ENCODE peak calls at places on chromosomes 5 and 9, in four cellular contexts. H is CD8-positive, alpha-beta T cell; X is heart right ventricle; F is MM.1S. M is an unnamed sample.

GRCh38 chr5:95895771-95896170 is 65.9 kb downstream of the ELL2 start:
- DNase-seq in H (no peak), X (no peak), F (no peak), M (no peak)

GRCh38 chr5:125026900-125027731 is 280.7 kb upstream of the ZNF608 start:
- DNase-seq in H (no peak), X (no peak), F (no peak), M (no peak)

GRCh38 chr5:128290152-128290858 is 206.7 kb downstream of the SLC12A2 start:
- DNase-seq in H (no peak), X (no peak), F (no peak), M (no peak)

GRCh38 chr5:43279548-43280274 is 33.5 kb downstream of the HMGCS1 start:
- DNase-seq in H (no peak), X (no peak), F (no peak), M (no peak)

GRCh38 chr5:165139730-165140129 is 1634.3 kb downstream of the MAT2B start:
- DNase-seq in H (no peak), X (no peak), F (no peak), M (no peak)

GRCh38 chr5:132764671-132765070 is 12.4 kb downstream of the SEPTIN8 start:
- DNase-seq in H (no peak), X (no peak), F (no peak), M (no peak)

GRCh38 chr5:140672455-140673186 is 755 bp downstream of the DND1 start:
- DNase-seq in H (no peak), X (peak; percentile 28), F (no peak), M (no peak)

GRCh38 chr5:178232124-178232919 is at the start of gene PHYKPL:
- DNase-seq in H (peak; percentile 83), X (peak; percentile 80), F (peak; percentile 69), M (peak; percentile 55)

GRCh38 chr9:90999425-91000397 is 198.1 kb downstream of the SYK start:
- DNase-seq in H (no peak), X (no peak), F (no peak), M (no peak)

GRCh38 chr9:117034862-117035261 is 347.8 kb downstream of the TRIM32 start:
- DNase-seq in H (no peak), X (no peak), F (peak; percentile 24), M (no peak)

GRCh38 chr5:26805076-26805475 is 233.3 kb downstream of the CDH9 start:
- DNase-seq in H (no peak), X (no peak), F (no peak), M (no peak)

GRCh38 chr5:23223846-23224245 is 283.6 kb upstream of the PRDM9 start:
- DNase-seq in H (no peak), X (no peak), F (no peak), M (no peak)

GRCh38 chr9:113594484-113595299 is 131.2 kb downstream of the RGS3 start:
- DNase-seq in H (no peak), X (no peak), F (no peak), M (no peak)

GRCh38 chr5:176608937-176609723 is 826 bp downstream of the GPRIN1 start:
- DNase-seq in H (no peak), X (no peak), F (no peak), M (no peak)

GRCh38 chr9:121277518-121278275 is 9.7 kb downstream of the GSN start:
- DNase-seq in H (no peak), X (no peak), F (no peak), M (no peak)

GRCh38 chr5:110441035-110441434 is 285.4 kb downstream of the TMEM232 start:
- DNase-seq in H (no peak), X (no peak), F (peak; percentile 64), M (no peak)

GRCh38 chr5:83518676-83519075 is 47.1 kb downstream of the VCAN start:
- DNase-seq in H (no peak), X (no peak), F (no peak), M (no peak)

GRCh38 chr5:19564036-19564435 is 424.0 kb downstream of the CDH18 start:
- DNase-seq in H (no peak), X (no peak), F (no peak), M (no peak)

GRCh38 chr9:85142461-85143401 is 473.2 kb downstream of the NTRK2 start:
- DNase-seq in H (no peak), X (peak; percentile 15), F (peak; percentile 55), M (no peak)

GRCh38 chr5:172479034-172479783 is 24.9 kb upstream of the SH3PXD2B start:
- DNase-seq in H (peak; percentile 58), X (peak; percentile 83), F (peak; percentile 82), M (peak; percentile 32)

GRCh38 chr5:169707714-169708113 is 70.6 kb downstream of the DOCK2 start:
- DNase-seq in H (no peak), X (no peak), F (no peak), M (no peak)

GRCh38 chr9:7844283-7844682 is 44.7 kb upstream of the DMAC1 start:
- DNase-seq in H (no peak), X (no peak), F (no peak), M (no peak)

GRCh38 chr9:136075881-136076678 is 19.0 kb downstream of the NACC2 start:
- DNase-seq in H (no peak), X (no peak), F (no peak), M (no peak)

GRCh38 chr9:94588681-94589080 is 4.9 kb downstream of the FBP2 start:
- DNase-seq in H (no peak), X (no peak), F (no peak), M (no peak)

GRCh38 chr5:141094481-141095262 is at the start of gene PCDHB2:
- DNase-seq in H (no peak), X (no peak), F (peak; percentile 70), M (no peak)

GRCh38 chr5:89281211-89281610 is 398.2 kb upstream of the MEF2C start:
- DNase-seq in H (no peak), X (no peak), F (no peak), M (no peak)

GRCh38 chr5:159844725-159845124 is 71.6 kb upstream of the ADRA1B start:
- DNase-seq in H (no peak), X (no peak), F (no peak), M (no peak)

GRCh38 chr9:6955251-6955921 is 197.6 kb downstream of the KDM4C start:
- DNase-seq in H (no peak), X (no peak), F (no peak), M (no peak)

GRCh38 chr5:54867310-54867944 is 118.0 kb downstream of the ESM1 start:
- DNase-seq in H (no peak), X (no peak), F (peak; percentile 78), M (no peak)

GRCh38 chr5:5145651-5146529 is 5.8 kb downstream of the ADAMTS16 start:
- DNase-seq in H (no peak), X (no peak), F (no peak), M (no peak)

GRCh38 chr5:139774980-139775654 is 20.5 kb upstream of the PSD2 start:
- DNase-seq in H (peak; percentile 86), X (peak; percentile 81), F (peak; percentile 64), M (peak; percentile 68)

GRCh38 chr5:132408965-132409364 is 39.5 kb downstream of the SLC22A5 start:
- DNase-seq in H (no peak), X (no peak), F (no peak), M (no peak)

GRCh38 chr9:94269264-94269663 is 10.2 kb downstream of the ZNF169 start:
- DNase-seq in H (no peak), X (peak; percentile 13), F (no peak), M (no peak)

GRCh38 chr5:92560698-92561361 is 1020.2 kb downstream of the NR2F1-AS1 start:
- DNase-seq in H (no peak), X (no peak), F (no peak), M (no peak)

GRCh38 chr5:62206150-62206829 is 99.7 kb upstream of the KIF2A start:
- DNase-seq in H (no peak), X (no peak), F (no peak), M (no peak)

GRCh38 chr5:103079796-103080195 is 40.1 kb downstream of the GIN1 start:
- DNase-seq in H (no peak), X (no peak), F (no peak), M (no peak)
- H3K9me3 ChIP-seq in H (peaks cover 36% of the 10 kb centered on the region), X (peaks cover 5% of the 10 kb centered on the region), F (no peaks in the 10 kb centered on the region), M (peaks cover 16% of the 10 kb centered on the region)

GRCh38 chr5:25568989-25569625 is 924.3 kb upstream of the CDH10 start:
- DNase-seq in H (no peak), X (no peak), F (no peak), M (no peak)

GRCh38 chr5:25568294-25568693 is 923.5 kb upstream of the CDH10 start:
- DNase-seq in H (no peak), X (no peak), F (no peak), M (no peak)

GRCh38 chr5:25573691-25574090 is 928.9 kb upstream of the CDH10 start:
- DNase-seq in H (no peak), X (no peak), F (no peak), M (no peak)

GRCh38 chr5:25567881-25568280 is 923.1 kb upstream of the CDH10 start:
- DNase-seq in H (no peak), X (no peak), F (no peak), M (no peak)

GRCh38 chr5:25570067-25570583 is 925.3 kb upstream of the CDH10 start:
- DNase-seq in H (no peak), X (no peak), F (no peak), M (no peak)
- H3K9me3 ChIP-seq in H (no peaks in the 10 kb centered on the region), X (peaks cover 4% of the 10 kb centered on the region), F (no peaks in the 10 kb centered on the region), M (peaks cover 3% of the 10 kb centered on the region)

GRCh38 chr9:133942206-133942975 is 49.7 kb downstream of the VAV2 start:
- DNase-seq in H (no peak), X (no peak), F (no peak), M (no peak)
- H3K9me3 ChIP-seq in H (no peaks in the 10 kb centered on the region), X (no peaks in the 10 kb centered on the region), F (no peaks in the 10 kb centered on the region), M (no peaks in the 10 kb centered on the region)

DNA sequence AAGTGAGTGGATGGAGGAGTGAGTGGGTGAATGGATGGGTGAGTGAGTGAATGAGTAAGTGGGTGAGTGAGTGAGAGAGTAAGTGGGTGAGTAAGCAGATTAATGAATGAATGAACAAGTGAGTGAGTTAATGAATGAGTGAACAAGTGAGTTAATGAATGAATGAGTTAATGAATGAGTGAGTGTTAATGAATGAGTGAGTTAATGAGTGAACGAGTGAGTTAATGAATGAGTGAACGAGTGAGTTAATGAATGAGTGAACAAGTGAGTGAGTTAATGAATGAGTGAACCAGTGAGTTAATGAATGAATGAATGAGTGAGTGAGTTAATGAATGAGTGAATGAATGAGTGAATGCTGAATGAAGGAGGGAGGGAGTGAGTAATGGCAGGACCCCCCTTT is 26.4 kb downstream of the NKD2 start:
- DNase-seq in H (no peak), X (no peak), F (no peak), M (no peak)
- H3K9me3 ChIP-seq in H (no peaks in the 10 kb centered on the region), X (no peaks in the 10 kb centered on the region), F (no peaks in the 10 kb centered on the region), M (no peaks in the 10 kb centered on the region)

DNA sequence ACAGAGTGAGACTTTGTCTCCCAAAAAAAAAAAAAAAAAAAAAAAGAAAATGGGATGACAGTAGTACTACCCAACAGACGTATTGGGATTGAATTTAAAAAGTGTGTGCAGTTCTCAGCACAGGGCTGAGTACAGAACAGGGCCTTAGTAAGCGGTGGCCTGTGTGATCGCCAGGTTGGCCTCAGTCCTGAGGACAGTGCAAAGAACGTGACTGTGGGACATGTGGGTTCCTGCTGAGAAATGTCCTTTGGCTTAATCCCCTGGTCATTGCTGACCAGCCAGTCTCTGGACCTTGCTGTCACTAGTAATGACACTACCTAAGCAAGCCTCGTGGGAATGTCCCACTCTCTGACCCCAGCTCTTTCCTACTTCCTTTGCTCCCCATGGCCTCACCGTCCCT is 13.3 kb downstream of the GTF3C5 start:
- DNase-seq in H (no peak), X (no peak), F (no peak), M (no peak)
- H3K9me3 ChIP-seq in H (no peaks in the 10 kb centered on the region), X (no peaks in the 10 kb centered on the region), F (no peaks in the 10 kb centered on the region), M (no peaks in the 10 kb centered on the region)

GRCh38 chr9:38384990-38385848 is 7.3 kb upstream of the ALDH1B1 start:
- DNase-seq in H (no peak), X (no peak), F (no peak), M (no peak)
- H3K9me3 ChIP-seq in H (no peaks in the 10 kb centered on the region), X (peaks cover 5% of the 10 kb centered on the region), F (no peaks in the 10 kb centered on the region), M (no peaks in the 10 kb centered on the region)

M was measured in T-helper 17 cell.